ENCODE peak calls at places on chromosome 5, in four cellular contexts. K is nephron progenitor cell, C is IMR-90, S is activated B cell treated with CpG ODN at 0.5 μM for 24 hours. N is an unnamed sample.

GRCh38 chr5:36944607-36945225 is 68.1 kb downstream of the NIPBL start:
- DNase-seq in C (peak; percentile 76), K (no peak), S (no peak), N (no peak)

GRCh38 chr5:119743927-119744326 is 114.6 kb downstream of the FAM170A start:
- DNase-seq in C (peak; percentile 4), K (peak; percentile 4), S (no peak), N (no peak)

GRCh38 chr5:39015743-39016586 is 58.2 kb downstream of the RICTOR start:
- DNase-seq in K (no peak), C (peak; percentile 90), S (no peak), N (no peak)

GRCh38 chr5:89246252-89246651 is 363.3 kb upstream of the MEF2C start:
- DNase-seq in C (peak; percentile 17), K (no peak), S (no peak), N (no peak)

GRCh38 chr5:39376293-39376714 is 12.0 kb upstream of the C9 start:
- DNase-seq in C (peak; percentile 48), S (no peak), K (peak; percentile 44), N (no peak)

GRCh38 chr5:134887593-134888159 is 13.5 kb downstream of the TXNDC15 start:
- DNase-seq in C (no peak), K (no peak), S (no peak), N (no peak)

GRCh38 chr5:39532511-39532910 is 107.7 kb upstream of the DAB2 start:
- DNase-seq in S (no peak), K (no peak), C (no peak), N (no peak)

GRCh38 chr5:67268233-67269011 is 71.8 kb upstream of the CD180 start:
- DNase-seq in C (peak; percentile 95), K (peak; percentile 76), S (no peak), N (no peak)

GRCh38 chr5:78984020-78984610 is 995 bp downstream of the ARSB start:
- DNase-seq in K (no peak), S (no peak), C (peak; percentile 21), N (no peak)

GRCh38 chr5:167720201-167720600 is 571.2 kb upstream of the WWC1 start:
- DNase-seq in S (no peak), K (no peak), C (peak; percentile 35), N (no peak)

GRCh38 chr5:72831685-72832084 is 15.2 kb downstream of the TNPO1 start:
- DNase-seq in S (no peak), K (no peak), C (no peak), N (no peak)

GRCh38 chr5:75319636-75320035 is 17.4 kb upstream of the HMGCR start:
- DNase-seq in C (no peak), S (no peak), K (no peak), N (no peak)

GRCh38 chr5:181245427-181246275 is 1.9 kb upstream of the RACK1 start:
- DNase-seq in K (no peak), C (no peak), S (no peak), N (no peak)

GRCh38 chr5:73911761-73912393 is 285.9 kb downstream of the ARHGEF28 start:
- DNase-seq in S (no peak), C (peak; percentile 41), K (no peak), N (no peak)

GRCh38 chr5:149831492-149831891 is 101.4 kb downstream of the PPARGC1B start:
- DNase-seq in C (peak; percentile 37), K (no peak), S (peak; percentile 46), N (no peak)

GRCh38 chr5:978693-979092 is 29.9 kb upstream of the NKD2 start:
- DNase-seq in C (no peak), K (no peak), S (no peak), N (peak; percentile 2)

GRCh38 chr5:175683921-175684320 is 26.1 kb downstream of the HRH2 start:
- DNase-seq in S (no peak), C (no peak), K (no peak), N (no peak)

GRCh38 chr5:9850456-9850855 is 220.3 kb upstream of the TAS2R1 start:
- DNase-seq in S (no peak), C (no peak), K (no peak), N (no peak)

GRCh38 chr5:10366310-10367297 is 13.1 kb downstream of the MARCHF6 start:
- DNase-seq in C (peak; percentile 54), S (no peak), K (no peak), N (no peak)

GRCh38 chr5:11997942-11998341 is 93.7 kb upstream of the CTNND2 start:
- DNase-seq in C (no peak), S (no peak), K (no peak), N (no peak)

GRCh38 chr5:6328173-6328572 is 50.2 kb downstream of the MED10 start:
- DNase-seq in S (no peak), K (peak; percentile 86), C (peak; percentile 1), N (no peak)

GRCh38 chr5:131959906-131960305 is 14.4 kb upstream of the MEIKIN start:
- DNase-seq in C (no peak), S (no peak), K (no peak), N (no peak)

GRCh38 chr5:141778211-141778610 is 96.2 kb upstream of the ARAP3 start:
- DNase-seq in C (peak; percentile 86), S (no peak), K (peak; percentile 79), N (no peak)

GRCh38 chr5:101393795-101394450 is 490.8 kb upstream of the ST8SIA4 start:
- DNase-seq in C (peak; percentile 0), S (no peak), K (no peak), N (no peak)

GRCh38 chr5:102866315-102866693 is 111.2 kb downstream of the PAM start:
- DNase-seq in K (no peak), C (peak; percentile 16), S (no peak), N (no peak)

GRCh38 chr5:73692166-73692640 is 66.2 kb downstream of the ARHGEF28 start:
- DNase-seq in S (no peak), K (no peak), C (peak; percentile 87), N (no peak)

GRCh38 chr5:7398596-7399260 is 2.8 kb downstream of the ADCY2 start:
- DNase-seq in K (no peak), S (no peak), C (no peak), N (no peak)

GRCh38 chr5:83726912-83727311 is 6.3 kb upstream of the HAPLN1 start:
- DNase-seq in C (peak; percentile 17), S (no peak), K (no peak), N (no peak)

GRCh38 chr5:40401281-40401680 is 278.4 kb upstream of the PTGER4 start:
- DNase-seq in C (no peak), K (no peak), S (no peak), N (no peak)

GRCh38 chr5:32506251-32506661 is 61.7 kb upstream of the ZFR start:
- DNase-seq in C (peak; percentile 17), K (no peak), S (no peak), N (no peak)

GRCh38 chr5:143188692-143189091 is 214.8 kb downstream of the NR3C1 start:
- DNase-seq in S (no peak), C (no peak), K (no peak), N (no peak)

GRCh38 chr5:175542232-175542965 is 64.0 kb downstream of the SFXN1 start:
- DNase-seq in K (no peak), S (no peak), C (no peak), N (no peak)

DNA sequence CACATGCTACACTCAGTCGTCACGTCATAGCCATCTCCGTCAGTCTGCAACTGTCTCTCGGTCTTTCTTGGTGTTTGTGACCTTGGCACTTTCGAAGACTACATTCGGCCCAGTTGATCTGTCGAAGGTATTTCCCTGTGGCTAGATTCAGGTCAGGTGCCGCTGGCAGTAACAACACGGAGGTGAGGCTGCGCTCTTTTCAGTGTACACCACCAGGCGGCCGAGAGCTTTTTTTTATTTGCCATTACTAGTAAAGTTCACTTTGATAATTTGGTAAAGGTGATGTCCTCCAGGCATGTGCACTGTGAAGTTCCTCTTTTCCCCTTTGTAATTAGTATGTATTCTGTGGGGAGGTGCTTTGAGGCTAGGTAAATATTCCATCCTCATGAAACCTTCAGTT is 49.7 kb downstream of the RNF130 start:
- DNase-seq in S (no peak), C (no peak), K (no peak), N (no peak)
- TF ChIP-seq CTCF in S (no peak), C (no peak), K (no peak), N (no peak)

GRCh38 chr5:156912869-156913268 is 50.2 kb downstream of the TIMD4 start:
- DNase-seq in K (no peak), C (no peak), S (no peak), N (no peak)

GRCh38 chr5:156906807-156907206 is 56.2 kb downstream of the TIMD4 start:
- DNase-seq in S (no peak), K (no peak), C (no peak), N (no peak)

GRCh38 chr5:156913355-156913718 is 49.7 kb downstream of the TIMD4 start:
- DNase-seq in S (no peak), C (no peak), K (no peak), N (no peak)

DNA sequence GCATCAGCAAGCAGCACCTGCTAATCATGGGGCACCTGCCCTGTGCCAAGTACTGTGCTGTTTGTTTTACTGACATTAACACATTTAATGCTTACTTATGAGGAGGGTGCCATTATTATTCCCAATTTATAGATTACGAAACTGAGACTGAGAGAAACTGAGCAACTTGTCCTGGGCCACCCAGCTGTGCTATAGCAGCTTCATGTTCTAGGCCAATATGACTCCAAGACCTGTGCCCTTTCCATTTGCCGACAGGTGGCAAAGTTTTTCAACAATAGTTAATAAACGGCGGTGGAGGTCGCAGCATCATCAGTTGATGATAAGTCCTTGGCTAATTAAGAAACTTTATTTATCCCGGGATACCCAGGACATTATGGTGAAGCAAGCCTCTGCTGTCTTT is 55.4 kb downstream of the TIMD4 start:
- DNase-seq in C (no peak), K (no peak), S (no peak), N (no peak)
- TF ChIP-seq CTCF in C (no peak), K (no peak), S (no peak), N (no peak)

DNA sequence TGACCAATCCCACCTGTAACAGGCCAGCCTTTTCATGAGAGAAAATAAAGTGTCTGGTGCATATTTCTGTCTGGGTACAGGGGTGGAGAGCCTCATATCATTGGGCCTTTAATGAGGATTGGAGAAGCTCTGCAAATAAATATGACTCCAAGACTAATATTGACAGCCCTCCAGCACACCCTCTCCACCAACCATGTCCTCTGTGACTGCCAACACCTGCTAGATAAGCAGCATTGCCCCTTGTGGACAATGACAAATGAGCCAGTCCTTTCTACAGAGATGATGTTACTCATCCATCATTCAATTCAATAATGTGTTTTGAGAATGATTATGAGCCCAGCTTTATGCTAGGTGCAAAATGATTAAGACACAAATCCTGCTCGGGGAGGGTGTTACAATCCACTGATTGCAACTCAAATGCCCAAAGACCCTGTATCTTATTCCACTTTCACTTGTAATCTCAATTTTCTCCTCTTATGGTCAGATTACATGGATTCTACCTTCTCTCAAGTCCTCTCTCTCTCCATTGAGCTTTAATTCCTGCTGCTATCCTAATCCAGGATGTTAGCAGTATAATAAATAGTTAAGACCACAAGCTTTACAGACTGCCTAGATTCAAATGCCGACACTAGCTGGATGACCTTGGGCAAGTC is 2.1 kb upstream of the GFRA3 start:
- DNase-seq in C (no peak), S (no peak), K (no peak), N (no peak)
- TF ChIP-seq CTCF in C (no peak), S (no peak), K (no peak), N (no peak)

DNA sequence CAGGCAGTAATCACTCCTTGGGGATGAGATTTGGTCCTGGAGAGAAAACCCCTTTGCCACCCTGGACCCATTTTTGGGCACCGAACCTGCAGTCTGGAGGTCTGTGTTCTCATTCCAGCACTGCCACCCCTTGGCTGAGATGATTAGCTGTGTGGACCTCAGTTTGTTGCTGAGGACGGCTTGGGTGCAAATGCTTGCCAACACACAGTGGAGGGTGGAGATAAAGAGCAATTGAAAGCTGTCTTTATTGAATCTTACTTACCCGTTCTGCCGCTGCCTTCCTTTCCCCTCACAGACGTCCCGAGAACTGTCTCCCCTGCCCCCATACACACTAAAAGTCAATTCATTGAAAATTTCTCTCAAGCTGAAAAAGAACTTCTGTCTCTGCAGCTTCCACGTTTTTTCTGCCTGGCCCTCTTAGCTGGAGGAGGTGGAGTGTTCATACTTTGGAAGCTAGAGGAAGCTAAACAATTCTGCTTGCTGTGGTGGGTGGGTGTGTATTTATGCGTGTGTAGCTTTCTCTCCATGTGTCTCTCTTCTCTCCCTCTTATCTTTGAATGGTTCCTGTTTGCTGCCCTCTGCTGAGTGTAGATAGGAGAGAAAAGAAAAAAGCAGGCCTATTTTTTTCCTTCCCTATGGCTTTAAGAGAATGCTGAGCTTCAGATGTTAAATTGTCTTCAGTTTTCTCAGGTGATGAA is 6.6 kb downstream of the GALNT10 start:
- DNase-seq in S (no peak), K (no peak), C (peak; percentile 87), N (no peak)
- TF ChIP-seq CTCF in S (no peak), K (no peak), C (peak; percentile 70), N (no peak)